ENCODE peak calls at places on chromosomes 11 and 22, in five cellular contexts. N, E, K, F and X are unnamed samples.

GRCh38 chr11:20599424-20600346 is at the start of gene SLC6A5:
- DNase-seq in N (no peak), K (peak; percentile 67), F (peak; percentile 73), E (peak; percentile 49), X (peak; percentile 34)

GRCh38 chr11:77301510-77301909 is at the start of gene GDPD4:
- DNase-seq in N (no peak), K (no peak), F (peak; percentile 4), E (no peak), X (no peak)

GRCh38 chr11:25484225-25484624 is 847.7 kb upstream of the ANO3 start:
- DNase-seq in F (no peak), N (no peak), E (no peak), K (no peak), X (no peak)

GRCh38 chr11:43517518-43517917 is 158.8 kb downstream of the TTC17 start:
- DNase-seq in K (no peak), E (peak; percentile 51), N (no peak), F (no peak), X (peak; percentile 53)

GRCh38 chr11:94325681-94326080 is 21.3 kb downstream of the IZUMO1R start:
- DNase-seq in F (peak; percentile 64), E (peak; percentile 59), K (peak; percentile 9), N (no peak), X (peak; percentile 47)

GRCh38 chr22:48443680-48444079 is 1384.0 kb downstream of the BRD1 start:
- DNase-seq in K (no peak), F (no peak), N (no peak), E (no peak), X (no peak)

GRCh38 chr11:93747122-93747521 is 5.7 kb downstream of the C11orf54 start:
- DNase-seq in K (no peak), F (no peak), N (no peak), E (no peak), X (no peak)

GRCh38 chr11:48052183-48053040 is 72.1 kb downstream of the PTPRJ start:
- DNase-seq in F (no peak), K (peak; percentile 41), N (no peak), E (peak; percentile 35), X (peak; percentile 65)

GRCh38 chr22:19814428-19814827 is 40.2 kb downstream of the GNB1L start:
- DNase-seq in F (no peak), K (no peak), E (no peak), N (no peak), X (no peak)

GRCh38 chr22:23376256-23376655 is 195.9 kb downstream of the BCR start:
- DNase-seq in F (peak; percentile 56), K (peak; percentile 58), N (no peak), E (peak; percentile 25), X (peak; percentile 4)

GRCh38 chr22:30212363-30212995 is 34.1 kb downstream of the LIF start:
- DNase-seq in K (peak; percentile 95), N (no peak), F (peak; percentile 40), E (peak; percentile 99), X (peak; percentile 98)

GRCh38 chr11:116278076-116278475 is 494.7 kb downstream of the BUD13 start:
- DNase-seq in N (no peak), E (no peak), K (no peak), F (no peak), X (no peak)

GRCh38 chr11:124823512-124824376 is 23.5 kb upstream of the MSANTD2 start:
- DNase-seq in F (no peak), K (no peak), E (no peak), N (no peak), X (no peak)

GRCh38 chr22:17319541-17319940 is 49.7 kb upstream of the CECR2 start:
- DNase-seq in N (no peak), F (no peak), E (no peak), K (no peak), X (no peak)

GRCh38 chr22:40199852-40200251 is 22.1 kb downstream of the TNRC6B start:
- DNase-seq in K (no peak), F (no peak), E (no peak), N (no peak), X (no peak)

GRCh38 chr11:118914178-118914918 is 11.4 kb downstream of the BCL9L start:
- DNase-seq in K (peak; percentile 72), N (no peak), F (no peak), E (no peak), X (no peak)

GRCh38 chr11:35419713-35420333 is 465 bp upstream of the SLC1A2 start:
- DNase-seq in F (no peak), K (peak; percentile 8), E (no peak), N (no peak), X (peak; percentile 36)

GRCh38 chr11:125166347-125166841 is 1.8 kb downstream of the PKNOX2 start:
- DNase-seq in F (no peak), N (no peak), K (peak; percentile 55), E (peak; percentile 44), X (peak; percentile 30)

GRCh38 chr22:24427500-24428164 is at the start of gene ADORA2A:
- DNase-seq in N (peak; percentile 58), E (no peak), K (no peak), F (no peak), X (no peak)

GRCh38 chr11:16536513-16536912 is 180.2 kb upstream of the SOX6 start:
- DNase-seq in N (no peak), E (no peak), K (no peak), F (no peak), X (no peak)

GRCh38 chr11:71323876-71324526 is 71.6 kb upstream of the SHANK2 start:
- DNase-seq in K (no peak), F (no peak), E (no peak), N (no peak), X (no peak)

GRCh38 chr22:41656515-41656914 is 32.2 kb downstream of the SNU13 start:
- DNase-seq in F (peak; percentile 30), E (no peak), K (no peak), N (no peak), X (no peak)